ENCODE peak calls at places on chromosomes 11 and 22, in four cellular contexts. One of them, this sample, is unnamed.

GRCh38 chr11:118659956-118660645 is 19.3 kb downstream of the TREH start:
- DNase-seq in kidney tubule cell: no peak
- DNase-seq in T-helper 9 cell: no peak
- DNase-seq in non-pigmented ciliary epithelial cell: no peak
- DNase-seq in this sample: peak

GRCh38 chr11:95659088-95659487 is 130.5 kb downstream of the FAM76B start:
- DNase-seq in kidney tubule cell: peak
- DNase-seq in T-helper 9 cell: no peak
- DNase-seq in non-pigmented ciliary epithelial cell: peak
- DNase-seq in this sample: no peak

GRCh38 chr11:99522467-99523173 is 501.9 kb downstream of the CNTN5 start:
- DNase-seq in non-pigmented ciliary epithelial cell: no peak
- DNase-seq in T-helper 9 cell: no peak
- DNase-seq in kidney tubule cell: no peak
- DNase-seq in this sample: no peak

GRCh38 chr11:117986981-117987495 is 844 bp downstream of the IL10RA start:
- DNase-seq in non-pigmented ciliary epithelial cell: no peak
- DNase-seq in T-helper 9 cell: peak
- DNase-seq in kidney tubule cell: peak
- DNase-seq in this sample: no peak

GRCh38 chr11:15842345-15842744 is 514.0 kb downstream of the SOX6 start:
- DNase-seq in kidney tubule cell: no peak
- DNase-seq in T-helper 9 cell: no peak
- DNase-seq in non-pigmented ciliary epithelial cell: no peak
- DNase-seq in this sample: no peak

GRCh38 chr11:34492806-34493414 is 20.7 kb downstream of the ELF5 start:
- DNase-seq in T-helper 9 cell: peak
- DNase-seq in kidney tubule cell: peak
- DNase-seq in non-pigmented ciliary epithelial cell: no peak
- DNase-seq in this sample: no peak

GRCh38 chr11:65907878-65908277 is 7.7 kb upstream of the FOSL1 start:
- DNase-seq in T-helper 9 cell: no peak
- DNase-seq in non-pigmented ciliary epithelial cell: no peak
- DNase-seq in kidney tubule cell: no peak
- DNase-seq in this sample: no peak

GRCh38 chr11:1259076-1259461 is 36.2 kb downstream of the MUC5B start:
- DNase-seq in kidney tubule cell: no peak
- DNase-seq in T-helper 9 cell: no peak
- DNase-seq in non-pigmented ciliary epithelial cell: no peak
- DNase-seq in this sample: no peak

GRCh38 chr22:38097557-38098409 is 12.7 kb downstream of the BAIAP2L2 start:
- DNase-seq in non-pigmented ciliary epithelial cell: no peak
- DNase-seq in kidney tubule cell: no peak
- DNase-seq in T-helper 9 cell: no peak
- DNase-seq in this sample: no peak

GRCh38 chr11:85628771-85629341 is 463 bp downstream of the TMEM126B start:
- DNase-seq in kidney tubule cell: no peak
- DNase-seq in T-helper 9 cell: no peak
- DNase-seq in non-pigmented ciliary epithelial cell: no peak
- DNase-seq in this sample: no peak

GRCh38 chr11:75733346-75734107 is 15.9 kb downstream of the MOGAT2 start:
- DNase-seq in kidney tubule cell: peak
- DNase-seq in T-helper 9 cell: no peak
- DNase-seq in non-pigmented ciliary epithelial cell: no peak
- DNase-seq in this sample: no peak

GRCh38 chr11:88246680-88247079 is 71.4 kb upstream of the RAB38 start:
- DNase-seq in non-pigmented ciliary epithelial cell: peak
- DNase-seq in kidney tubule cell: peak
- DNase-seq in T-helper 9 cell: no peak
- DNase-seq in this sample: no peak

GRCh38 chr11:73258104-73258684 is 13.9 kb upstream of the P2RY6 start:
- DNase-seq in non-pigmented ciliary epithelial cell: no peak
- DNase-seq in T-helper 9 cell: no peak
- DNase-seq in kidney tubule cell: no peak
- DNase-seq in this sample: no peak

This sample was measured in tibial artery.